ENCODE peak calls at places on chromosomes 7 and 10, in four cellular contexts. One of them, this sample, is unnamed.

GRCh38 chr10:18594574-18595156 is 56.7 kb downstream of the NSUN6 start:
- DNase-seq in A549: no peak
- DNase-seq in tibial nerve: no peak
- DNase-seq in GM12865: no peak
- DNase-seq in this sample: no peak

GRCh38 chr7:17948503-17949238 is 8.4 kb upstream of the SNX13 start:
- DNase-seq in A549: no peak
- DNase-seq in tibial nerve: no peak
- DNase-seq in GM12865: no peak
- DNase-seq in this sample: no peak

GRCh38 chr10:110364531-110364937 is 59.8 kb upstream of the SMNDC1 start:
- DNase-seq in A549: no peak
- DNase-seq in tibial nerve: no peak
- DNase-seq in GM12865: no peak
- DNase-seq in this sample: no peak

GRCh38 chr7:23247602-23248335 is 1.2 kb downstream of the GPNMB start:
- DNase-seq in A549: no peak
- DNase-seq in tibial nerve: peak; percentile 32
- DNase-seq in GM12865: peak; percentile 23
- DNase-seq in this sample: no peak

GRCh38 chr10:132452216-132452650 is 55.2 kb downstream of the PWWP2B start:
- DNase-seq in A549: no peak
- DNase-seq in tibial nerve: no peak
- DNase-seq in GM12865: no peak
- DNase-seq in this sample: no peak

GRCh38 chr10:11866199-11866925 is 43.2 kb downstream of the PROSER2 start:
- DNase-seq in A549: no peak
- DNase-seq in tibial nerve: no peak
- DNase-seq in GM12865: no peak
- DNase-seq in this sample: no peak

GRCh38 chr10:126243976-126244375 is 144.3 kb downstream of the ADAM12 start:
- DNase-seq in A549: no peak
- DNase-seq in tibial nerve: no peak
- DNase-seq in GM12865: no peak
- DNase-seq in this sample: no peak

GRCh38 chr7:25437308-25437707 is 209.0 kb upstream of the NPVF start:
- DNase-seq in A549: no peak
- DNase-seq in tibial nerve: no peak
- DNase-seq in GM12865: no peak
- DNase-seq in this sample: no peak

GRCh38 chr10:99125879-99126278 is 109.8 kb downstream of the HPSE2 start:
- DNase-seq in A549: no peak
- DNase-seq in tibial nerve: no peak
- DNase-seq in GM12865: no peak
- DNase-seq in this sample: no peak

GRCh38 chr7:44377681-44378421 is 52.5 kb upstream of the CAMK2B start:
- DNase-seq in A549: no peak
- DNase-seq in tibial nerve: no peak
- DNase-seq in GM12865: peak; percentile 80
- DNase-seq in this sample: no peak

GRCh38 chr7:19248681-19249080 is 103.5 kb upstream of the FERD3L start:
- DNase-seq in A549: no peak
- DNase-seq in tibial nerve: no peak
- DNase-seq in GM12865: no peak
- DNase-seq in this sample: no peak
- H3K4me3 ChIP-seq in A549: no peak overlapping the region
- H3K4me3 ChIP-seq in tibial nerve: no peak overlapping the region
- H3K4me3 ChIP-seq in GM12865: no peak overlapping the region
- H3K4me3 ChIP-seq in this sample: no peak overlapping the region

DNA sequence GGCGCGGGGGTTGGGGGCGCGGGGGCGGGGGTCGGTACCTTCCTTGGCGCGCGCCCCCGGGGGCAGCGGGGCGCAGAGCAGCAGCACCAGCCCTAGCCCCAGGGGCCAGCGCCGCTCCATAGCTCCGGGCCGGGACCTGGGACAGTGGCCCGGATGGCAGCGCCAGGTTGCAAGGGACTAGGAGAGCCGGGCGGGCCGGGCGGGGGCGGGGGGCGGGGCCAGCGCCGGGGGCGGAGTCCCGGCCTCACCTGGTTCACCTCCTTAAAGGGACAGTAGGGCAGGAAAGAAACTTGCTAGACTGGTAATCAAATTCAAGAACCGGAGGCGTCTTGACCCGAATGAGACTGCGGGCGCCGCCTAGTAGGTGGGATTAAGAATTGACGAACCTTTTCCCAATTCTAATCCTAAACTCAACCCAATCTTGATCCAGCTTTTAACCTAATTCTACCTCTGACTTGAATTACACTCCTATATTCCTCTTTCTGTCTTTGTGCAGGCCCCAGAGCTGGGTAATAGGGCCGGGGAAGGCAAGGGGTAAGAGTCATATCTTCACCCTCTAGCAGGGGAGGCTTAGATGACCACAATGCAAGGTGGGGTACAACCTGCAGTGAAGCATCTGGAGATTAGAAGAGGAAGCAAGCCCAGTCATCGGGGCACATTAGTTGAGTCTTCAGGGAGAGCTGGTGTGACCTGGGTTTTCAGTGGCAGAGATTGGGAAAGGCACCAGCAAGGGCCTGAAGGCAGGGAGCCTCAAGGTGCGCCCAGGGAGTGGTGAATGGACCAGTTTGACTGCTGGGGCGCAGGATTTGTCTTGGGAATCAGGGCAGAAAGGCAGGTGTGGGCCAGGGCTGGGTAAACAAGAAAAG is at the start of gene EPHA1:
- DNase-seq in A549: peak; percentile 65
- DNase-seq in tibial nerve: no peak
- DNase-seq in GM12865: no peak
- DNase-seq in this sample: no peak
- TF ChIP-seq CTCF in A549: peak; percentile 37
- TF ChIP-seq CTCF in tibial nerve: peak; percentile 20
- TF ChIP-seq CTCF in GM12865: no peak
- TF ChIP-seq CTCF in this sample: peak; percentile 31

GRCh38 chr7:75943864-75944263 is 28.9 kb downstream of the POR start:
- DNase-seq in A549: no peak
- DNase-seq in tibial nerve: no peak
- DNase-seq in GM12865: no peak
- DNase-seq in this sample: no peak

GRCh38 chr7:75945297-75946168 is 30.6 kb downstream of the POR start:
- DNase-seq in A549: no peak
- DNase-seq in tibial nerve: no peak
- DNase-seq in GM12865: no peak
- DNase-seq in this sample: no peak

GRCh38 chr7:75948179-75948578 is 33.2 kb downstream of the POR start:
- DNase-seq in A549: no peak
- DNase-seq in tibial nerve: no peak
- DNase-seq in GM12865: no peak
- DNase-seq in this sample: no peak

GRCh38 chr7:75944507-75944906 is 29.6 kb downstream of the POR start:
- DNase-seq in A549: no peak
- DNase-seq in tibial nerve: no peak
- DNase-seq in GM12865: no peak
- DNase-seq in this sample: no peak

GRCh38 chr7:75946207-75946855 is 31.4 kb downstream of the POR start:
- DNase-seq in A549: no peak
- DNase-seq in tibial nerve: no peak
- DNase-seq in GM12865: no peak
- DNase-seq in this sample: no peak
- H3K4me3 ChIP-seq in A549: no peak overlapping the region
- H3K4me3 ChIP-seq in tibial nerve: no peak overlapping the region
- H3K4me3 ChIP-seq in GM12865: no peak overlapping the region
- H3K4me3 ChIP-seq in this sample: no peak overlapping the region

DNA sequence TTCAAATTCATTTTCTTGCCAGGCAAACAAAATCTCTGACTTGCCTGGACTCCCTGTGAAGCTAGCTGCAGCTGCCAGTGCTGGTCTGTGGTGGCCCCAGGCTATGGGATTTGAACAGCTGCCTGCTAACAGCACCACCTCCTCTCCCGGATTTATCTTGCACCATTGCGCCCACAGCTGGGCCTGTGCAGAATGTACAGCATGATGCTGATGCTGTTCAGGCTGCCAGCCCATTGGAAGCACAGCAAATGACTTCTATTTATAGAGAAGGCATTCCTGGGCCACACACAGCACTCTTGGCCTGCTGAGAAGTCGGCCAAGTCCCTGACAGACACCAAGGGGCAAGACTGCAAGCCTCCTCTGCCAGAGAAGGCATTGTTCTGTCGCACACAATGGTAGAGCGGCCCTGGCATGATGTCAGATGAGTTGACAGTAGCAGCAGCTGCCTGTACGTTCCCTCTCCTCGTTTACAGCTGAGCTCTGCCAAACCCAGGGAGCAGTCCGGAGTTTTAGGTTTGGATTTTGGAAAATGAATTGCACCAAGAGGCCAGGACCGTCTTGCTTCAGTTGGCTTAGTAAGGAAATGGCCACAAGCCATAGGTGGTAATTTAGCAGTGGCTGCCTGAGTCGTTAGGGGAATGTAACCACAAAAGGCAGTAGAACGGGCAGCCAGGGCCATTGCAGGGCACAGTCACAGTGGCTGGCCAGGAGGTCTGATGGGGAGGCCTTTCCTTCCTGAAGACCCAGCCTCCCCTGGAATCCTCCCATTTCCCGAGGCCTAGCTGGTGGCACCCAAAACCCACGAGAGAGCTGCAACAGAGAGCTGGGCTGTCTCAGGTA is 38.5 kb downstream of the MTURN start:
- DNase-seq in A549: no peak
- DNase-seq in tibial nerve: no peak
- DNase-seq in GM12865: no peak
- DNase-seq in this sample: peak; percentile 9
- TF ChIP-seq CTCF in A549: no peak
- TF ChIP-seq CTCF in tibial nerve: peak; percentile 18
- TF ChIP-seq CTCF in GM12865: no peak
- TF ChIP-seq CTCF in this sample: no peak